ENCODE peak calls at places on chromosomes 5 and 9, in ten cellular contexts. W, E, S, K, I, G, N, X, V and M are unnamed samples.
A peak's percentile ranks its signal among the peaks of the same experiment; 100 is the strongest.

GRCh38 chr9:113853333-113853732 is 22.8 kb upstream of the ZNF618 start:
- DNase-seq in K (no peak), N (peak; percentile 36), G (no peak), X (no peak), E (no peak), V (no peak), W (no peak), S (no peak), I (peak; percentile 26), M (no peak)

GRCh38 chr5:90173299-90174030 is 236.1 kb downstream of the CETN3 start:
- DNase-seq in S (no peak), K (no peak), V (no peak), E (no peak), W (no peak), I (no peak), N (no peak), G (no peak), X (peak; percentile 55), M (no peak)

GRCh38 chr5:151141535-151141934 is 16.0 kb downstream of the ANXA6 start:
- DNase-seq in X (peak; percentile 23), E (peak; percentile 36), N (peak; percentile 60), V (no peak), K (peak; percentile 46), W (no peak), S (no peak), I (no peak), G (no peak), M (no peak)

GRCh38 chr5:19322716-19323485 is 665.1 kb downstream of the CDH18 start:
- DNase-seq in S (no peak), I (peak; percentile 15), X (peak; percentile 41), G (peak; percentile 74), N (no peak), K (no peak), V (no peak), E (no peak), W (no peak), M (peak; percentile 13)

GRCh38 chr5:31753700-31754461 is 115.0 kb downstream of the PDZD2 start:
- DNase-seq in E (no peak), G (no peak), X (no peak), N (peak; percentile 31), I (no peak), K (no peak), V (no peak), S (no peak), W (no peak), M (no peak)

GRCh38 chr9:1353291-1353690 is 303.1 kb downstream of the DMRT2 start:
- DNase-seq in X (no peak), E (no peak), G (no peak), V (no peak), K (no peak), I (no peak), S (no peak), N (no peak), W (no peak), M (no peak)

GRCh38 chr5:38601843-38602424 is 45.5 kb upstream of the LIFR start:
- DNase-seq in W (no peak), K (no peak), E (no peak), S (no peak), X (peak; percentile 47), G (no peak), I (no peak), V (no peak), N (no peak), M (peak; percentile 80)

GRCh38 chr5:12125895-12126294 is 221.6 kb upstream of the CTNND2 start:
- DNase-seq in V (no peak), S (no peak), G (no peak), N (no peak), E (no peak), K (no peak), X (no peak), W (no peak), I (no peak), M (no peak)

GRCh38 chr5:10653751-10654400 is 90.0 kb downstream of the ANKRD33B start:
- DNase-seq in S (no peak), W (no peak), V (no peak), X (no peak), I (no peak), G (no peak), E (no peak), K (no peak), N (no peak), M (no peak)

GRCh38 chr5:32506251-32506661 is 61.7 kb upstream of the ZFR start:
- DNase-seq in S (no peak), K (no peak), X (peak; percentile 18), G (no peak), W (no peak), V (peak; percentile 8), I (no peak), E (no peak), N (no peak), M (no peak)

GRCh38 chr5:154189256-154189818 is 1.2 kb upstream of the GALNT10 start:
- DNase-seq in W (no peak), I (peak; percentile 18), G (no peak), K (no peak), S (no peak), X (no peak), E (no peak), V (peak; percentile 19), N (no peak), M (no peak)

GRCh38 chr9:77507212-77507961 is 140.7 kb downstream of the GNA14 start:
- DNase-seq in E (no peak), N (no peak), V (no peak), X (no peak), W (no peak), I (no peak), S (no peak), G (no peak), K (no peak), M (no peak)

GRCh38 chr9:127347831-127348699 is 48.9 kb upstream of the SLC2A8 start:
- DNase-seq in W (peak; percentile 4), I (peak; percentile 8), X (peak; percentile 69), N (no peak), S (no peak), E (no peak), V (peak; percentile 41), G (peak; percentile 42), K (no peak), M (peak; percentile 9)

GRCh38 chr5:62093981-62094380 is 212.0 kb upstream of the KIF2A start:
- DNase-seq in I (peak; percentile 44), V (peak; percentile 16), E (no peak), N (no peak), X (peak; percentile 83), G (peak; percentile 53), W (no peak), S (no peak), K (no peak), M (no peak)